ENCODE peak calls at places on chromosomes 1 and 21, in nine cellular contexts. K is AG04449; N is stimulated activated CD4-positive, alpha-beta T cell treated with anti-CD3 and anti-CD28 coated beads, Interleukin-2, amount 100 ng/mL, for 48 hours; G is ELR; F is germinal center; Q is BE2C; E is RWPE1; J is PC-3; X is A172. T is an unnamed sample.

GRCh38 chr1:102550729-102551384 is 554.1 kb upstream of the OLFM3 start:
- DNase-seq in K (no peak), N (no peak), G (peak; percentile 47), F (no peak), Q (peak; percentile 69), E (no peak), J (peak; percentile 55), X (peak; percentile 43), T (peak; percentile 0)

GRCh38 chr1:24410750-24411149 is 2.8 kb downstream of the STPG1 start:
- DNase-seq in K (no peak), N (no peak), G (peak; percentile 54), F (no peak), Q (no peak), E (no peak), J (peak; percentile 39), X (no peak), T (no peak)

GRCh38 chr1:55284856-55285255 is 69.7 kb upstream of the USP24 start:
- DNase-seq in K (no peak), N (no peak), G (peak; percentile 73), F (peak; percentile 24), Q (peak; percentile 13), E (peak; percentile 65), J (peak; percentile 67), X (peak; percentile 30), T (no peak)

GRCh38 chr1:21514245-21514644 is 5.0 kb downstream of the ALPL start:
- DNase-seq in K (no peak), N (no peak), G (no peak), F (peak; percentile 59), Q (no peak), E (no peak), J (no peak), X (no peak), T (no peak)

GRCh38 chr1:33985656-33986055 is 121.8 kb downstream of the HMGB4 start:
- DNase-seq in K (no peak), N (no peak), G (no peak), F (no peak), Q (no peak), E (no peak), J (no peak), X (peak; percentile 34), T (no peak)

GRCh38 chr1:100528861-100529260 is 9.1 kb upstream of the GPR88 start:
- DNase-seq in K (peak; percentile 29), N (no peak), G (no peak), F (no peak), Q (no peak), E (no peak), J (no peak), X (no peak), T (no peak)

GRCh38 chr21:37061926-37062591 is 10.8 kb downstream of the PIGP start:
- DNase-seq in K (no peak), N (no peak), G (no peak), F (no peak), Q (no peak), E (no peak), J (no peak), X (no peak), T (peak; percentile 65)

GRCh38 chr1:43432171-43432860 is 21.4 kb downstream of the HYI start:
- DNase-seq in K (no peak), N (no peak), G (no peak), F (no peak), Q (no peak), E (no peak), J (no peak), X (no peak), T (no peak)

GRCh38 chr1:6167391-6168303 is 12.5 kb downstream of the CHD5 start:
- DNase-seq in K (no peak), N (no peak), G (no peak), F (no peak), Q (no peak), E (no peak), J (no peak), X (no peak), T (no peak)

GRCh38 chr1:8340456-8340855 is 22.5 kb downstream of the SLC45A1 start:
- DNase-seq in K (no peak), N (no peak), G (no peak), F (no peak), Q (no peak), E (no peak), J (no peak), X (no peak), T (no peak)

T was measured in hepatic stellate cell.